ENCODE peak calls at places on chromosome 3, in six cellular contexts. U is IMR-90, F is keratinocyte, Y is endothelial cell of umbilical vein, N is hepatocyte, A is SK-N-SH. O is an unnamed sample.
A peak's percentile ranks its signal among the peaks of the same experiment; 100 is the strongest.

GRCh38 chr3:187368251-187368733 is at the start of gene RTP4:
- DNase-seq in F (no peak), A (no peak), N (peak; percentile 24), Y (peak; percentile 61), U (peak; percentile 10), O (peak; percentile 30)

GRCh38 chr3:42906085-42906904 is at the start of gene ZNF662:
- DNase-seq in F (no peak), A (peak; percentile 88), Y (no peak), U (no peak), N (no peak), O (peak; percentile 43)

GRCh38 chr3:8607285-8608040 is 37.1 kb downstream of the SSUH2 start:
- DNase-seq in A (peak; percentile 82), F (no peak), Y (peak; percentile 78), N (peak; percentile 84), U (peak; percentile 78), O (peak; percentile 38)

GRCh38 chr3:144060881-144061280 is 89.3 kb downstream of the DIPK2A start:
- DNase-seq in A (no peak), N (no peak), F (no peak), Y (no peak), U (no peak), O (no peak)

GRCh38 chr3:141738636-141739363 is 702 bp downstream of the RNF7 start:
- DNase-seq in Y (peak; percentile 62), F (no peak), A (peak; percentile 39), U (peak; percentile 64), N (peak; percentile 75), O (no peak)

GRCh38 chr3:46289551-46289950 is 47.3 kb downstream of the CCR3 start:
- DNase-seq in N (no peak), F (no peak), Y (no peak), U (no peak), A (no peak), O (no peak)

GRCh38 chr3:103693831-103694230 is 1259.0 kb downstream of the ZPLD1 start:
- DNase-seq in F (no peak), U (no peak), A (no peak), N (no peak), Y (no peak), O (no peak)

GRCh38 chr3:100548053-100548452 is 55.6 kb downstream of the TMEM45A start:
- DNase-seq in N (no peak), Y (no peak), A (peak; percentile 34), U (no peak), F (no peak), O (no peak)

GRCh38 chr3:187027531-187027936 is 97.2 kb downstream of the ST6GAL1 start:
- DNase-seq in Y (no peak), F (no peak), U (no peak), A (no peak), N (no peak), O (no peak)

GRCh38 chr3:79030157-79030556 is 737.6 kb downstream of the ROBO1 start:
- DNase-seq in F (no peak), Y (no peak), N (no peak), U (no peak), A (no peak), O (no peak)

GRCh38 chr3:177283983-177284382 is 86.7 kb upstream of the TBL1XR1 start:
- DNase-seq in U (no peak), Y (no peak), A (no peak), N (no peak), F (no peak), O (no peak)

GRCh38 chr3:149299938-149300791 is 33.3 kb downstream of the TM4SF18 start:
- DNase-seq in N (peak; percentile 85), Y (peak; percentile 90), U (peak; percentile 97), A (no peak), F (peak; percentile 36), O (peak; percentile 99)

GRCh38 chr3:54897028-54897711 is 30.7 kb downstream of the LRTM1 start:
- DNase-seq in N (no peak), U (peak; percentile 86), Y (no peak), A (no peak), F (no peak), O (no peak)

GRCh38 chr3:151946606-151947005 is 73.2 kb downstream of the SUCNR1 start:
- DNase-seq in F (no peak), U (peak; percentile 39), Y (no peak), A (no peak), N (no peak), O (no peak)

GRCh38 chr3:152305075-152305474 is 36.3 kb downstream of the MBNL1 start:
- DNase-seq in F (no peak), Y (no peak), U (no peak), N (no peak), A (no peak), O (no peak)

GRCh38 chr3:70433091-70433490 is 120.7 kb upstream of the MDFIC2 start:
- DNase-seq in A (no peak), N (no peak), F (no peak), U (peak; percentile 71), Y (no peak), O (no peak)

GRCh38 chr3:146590521-146590920 is 14.6 kb downstream of the PLSCR5 start:
- DNase-seq in N (no peak), Y (peak; percentile 24), U (peak; percentile 40), A (no peak), F (no peak), O (no peak)

GRCh38 chr3:118501152-118501551 is 533.5 kb downstream of the IGSF11 start:
- DNase-seq in A (peak; percentile 58), F (no peak), Y (peak; percentile 18), N (peak; percentile 43), U (no peak), O (no peak)

GRCh38 chr3:55544219-55544618 is 57.1 kb upstream of the WNT5A start:
- DNase-seq in N (no peak), A (no peak), U (no peak), F (no peak), Y (no peak), O (no peak)

GRCh38 chr3:187080799-187081450 is 58.4 kb downstream of the RPL39L start:
- DNase-seq in Y (no peak), N (no peak), A (no peak), U (no peak), F (no peak), O (no peak)

GRCh38 chr3:80734955-80735354 is 967.2 kb upstream of the ROBO1 start:
- DNase-seq in U (no peak), Y (no peak), A (no peak), F (no peak), N (peak; percentile 8), O (no peak)

GRCh38 chr3:128285925-128286275 is 132.6 kb downstream of the EEFSEC start:
- DNase-seq in N (no peak), U (no peak), Y (no peak), F (no peak), A (no peak), O (no peak)

GRCh38 chr3:195731356-195731960 is 10.7 kb downstream of the MUC20 start:
- DNase-seq in Y (no peak), U (no peak), A (no peak), N (no peak), F (no peak), O (no peak)

GRCh38 chr3:112043621-112044201 is 9.2 kb downstream of the TMPRSS7 start:
- DNase-seq in N (peak; percentile 82), U (peak; percentile 79), F (peak; percentile 23), Y (peak; percentile 71), A (peak; percentile 69), O (peak; percentile 68)

DNA sequence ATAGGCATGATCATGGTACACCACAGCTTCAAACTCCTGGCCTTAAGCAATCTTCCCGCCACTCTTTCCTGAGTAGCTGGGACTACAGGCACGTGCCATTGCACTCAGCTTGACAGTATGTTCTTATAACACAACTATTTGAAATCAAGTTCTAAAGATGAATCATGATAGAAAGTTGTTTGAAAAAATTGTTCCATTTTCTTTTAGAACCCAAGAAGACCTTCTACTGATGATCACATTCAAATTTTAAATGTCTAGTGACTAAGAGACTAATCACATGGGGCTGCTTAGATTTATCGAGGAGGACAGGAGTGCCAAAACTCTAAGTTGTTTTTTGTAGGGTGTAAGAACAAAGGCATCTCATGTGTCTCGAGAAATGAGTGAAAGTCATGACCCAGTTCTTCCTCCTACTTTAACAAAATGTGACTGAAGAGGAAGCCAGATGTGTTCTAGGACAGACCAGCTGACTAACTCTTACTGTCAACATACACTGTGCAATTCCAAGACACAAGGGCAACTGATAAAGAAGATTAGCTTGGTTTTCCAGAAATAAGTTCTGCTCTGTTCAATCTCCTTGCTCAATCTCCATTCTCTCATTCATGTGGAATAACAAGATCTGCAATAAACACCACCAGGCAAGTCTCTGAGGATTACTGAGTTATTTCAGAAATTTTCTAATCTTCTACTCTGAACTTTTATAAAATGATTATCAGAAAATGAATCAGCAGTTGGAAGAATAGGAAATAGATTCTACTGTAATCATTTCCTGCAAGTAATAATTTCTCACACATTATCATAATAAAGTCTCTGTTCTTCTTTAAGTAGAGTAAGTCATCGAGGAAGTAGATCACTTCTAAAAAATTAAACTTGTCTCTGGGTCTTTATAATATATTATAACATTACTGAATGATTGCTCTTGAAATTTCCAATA is 122.6 kb upstream of the CCNL1 start:
- DNase-seq in A (no peak), F (peak; percentile 5), Y (peak; percentile 94), N (peak; percentile 27), U (peak; percentile 93), O (peak; percentile 77)
- H3K27ac ChIP-seq in A (peak overlapping the region; percentile 77), F (peak overlapping the region; percentile 7), Y (peak overlapping the region; percentile 74), N (peak overlapping the region; percentile 62), U (peak overlapping the region; percentile 18), O (no peak overlapping the region)

GRCh38 chr3:120139140-120139539 is 44.9 kb upstream of the GSK3B start:
- DNase-seq in A (no peak), U (no peak), N (no peak), Y (no peak), F (no peak), O (no peak)
- TF ChIP-seq CTCF in A (no peak), U (no peak), N (no peak), Y (no peak), F (no peak), O (no peak)

GRCh38 chr3:133746722-133747086 is 511 bp downstream of the TF start:
- DNase-seq in Y (no peak), N (no peak), F (no peak), A (peak; percentile 25), U (no peak), O (no peak)
- H3K4me2 ChIP-seq in Y (no peak overlapping the region), N (no peak overlapping the region), F (peak overlapping the region; percentile 19), A (no peak overlapping the region), U (no peak overlapping the region), O (no peak overlapping the region)

GRCh38 chr3:129425213-129425612 is 3.2 kb downstream of the EFCAB12 start:
- DNase-seq in A (no peak), U (no peak), Y (no peak), F (no peak), N (no peak), O (no peak)
- H3K27ac ChIP-seq in A (no peak overlapping the region), U (no peak overlapping the region), Y (no peak overlapping the region), F (peak overlapping the region; percentile 91), N (no peak overlapping the region), O (no peak overlapping the region)

DNA sequence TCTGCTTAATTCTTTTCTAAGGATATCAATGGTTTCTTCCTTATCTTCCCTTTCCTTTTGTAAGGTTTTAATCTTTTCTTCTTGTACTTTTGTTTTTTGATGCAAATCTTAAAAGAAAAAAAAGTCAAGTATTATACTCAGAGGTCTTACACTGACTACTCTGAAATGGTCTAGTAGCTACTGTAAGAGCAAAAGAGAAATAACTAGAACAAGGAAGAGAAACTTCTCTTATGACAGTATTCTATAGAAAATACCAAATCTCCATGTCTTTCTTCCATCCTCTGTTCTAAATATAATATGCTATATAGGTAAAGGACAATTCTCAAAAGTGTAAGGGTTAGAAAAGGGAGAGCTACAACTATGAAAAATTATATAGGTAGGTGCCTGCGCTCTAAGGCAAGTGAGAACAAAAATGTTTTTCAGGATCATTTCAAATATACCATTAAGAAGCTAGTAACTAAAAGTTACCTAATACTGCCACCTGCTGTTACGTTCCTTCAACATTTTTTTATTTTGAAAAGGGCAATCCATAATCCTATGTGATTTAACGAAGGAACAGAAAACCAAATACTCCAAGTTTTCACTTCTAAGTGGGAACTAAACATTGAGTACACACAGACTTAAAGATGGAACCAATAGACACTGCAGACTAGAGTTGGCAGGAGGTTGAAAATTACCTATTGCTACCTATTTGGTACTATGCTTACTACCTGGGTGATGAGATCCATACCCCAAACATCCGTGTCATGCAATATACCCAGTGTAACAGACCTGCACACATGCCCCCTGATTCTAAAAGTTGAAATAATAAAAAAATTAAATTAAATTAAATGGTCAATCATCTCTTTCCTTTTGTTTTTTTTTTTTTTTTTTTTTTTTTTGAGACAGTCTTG is 36.7 kb downstream of the CIP2A start:
- DNase-seq in A (peak; percentile 11), Y (peak; percentile 68), N (peak; percentile 64), F (no peak), U (peak; percentile 56), O (no peak)
- TF ChIP-seq CTCF in A (peak; percentile 69), Y (peak; percentile 31), N (peak; percentile 69), F (no peak), U (peak; percentile 60), O (peak; percentile 90)